ENCODE peak calls at places on chromosomes 6 and 20, in seven cellular contexts. X is mesendoderm, P is mesenchymal stem cell, Z is IMR-90, T is H9, B is H1, S is neuronal stem cell. H is an unnamed sample.
A peak's percentile ranks its signal among the peaks of the same experiment; 100 is the strongest.

GRCh38 chr6:137652961-137653697 is 158.9 kb upstream of the OLIG3 start:
- DNase-seq in X (no peak), P (no peak), Z (no peak), T (no peak), B (no peak), S (no peak), H (peak; percentile 83)

GRCh38 chr6:112330071-112330876 is 16.9 kb upstream of the RFPL4B start:
- DNase-seq in X (no peak), P (peak; percentile 15), Z (peak; percentile 38), T (no peak), B (no peak), S (no peak), H (peak; percentile 75)

GRCh38 chr20:35952480-35953410 is 1.6 kb downstream of the SCAND1 start:
- DNase-seq in X (peak; percentile 41), P (peak; percentile 58), Z (peak; percentile 66), T (no peak), B (no peak), S (no peak), H (peak; percentile 12)

GRCh38 chr20:10288954-10289646 is 70.5 kb downstream of the SNAP25 start:
- DNase-seq in X (no peak), P (no peak), Z (no peak), T (no peak), B (no peak), S (no peak), H (no peak)

GRCh38 chr20:53643031-53643832 is 49.6 kb upstream of the ZNF217 start:
- DNase-seq in X (peak; percentile 5), P (peak; percentile 84), Z (peak; percentile 80), T (no peak), B (no peak), S (no peak), H (peak; percentile 64)

GRCh38 chr6:11092654-11093053 is 980 bp upstream of the SMIM13 start:
- DNase-seq in X (no peak), P (no peak), Z (no peak), T (no peak), B (no peak), S (no peak), H (no peak)

GRCh38 chr20:21225215-21225947 is 77.8 kb upstream of the XRN2 start:
- DNase-seq in X (no peak), P (peak; percentile 12), Z (peak; percentile 44), T (no peak), B (no peak), S (no peak), H (no peak)

GRCh38 chr6:88916615-88917198 is 46.7 kb downstream of the RNGTT start:
- DNase-seq in X (no peak), P (no peak), Z (no peak), T (no peak), B (no peak), S (no peak), H (no peak)

GRCh38 chr6:104629826-104630225 is 229.9 kb downstream of the HACE1 start:
- DNase-seq in X (no peak), P (no peak), Z (no peak), T (no peak), B (no peak), S (no peak), H (peak; percentile 58)

GRCh38 chr6:18259675-18260447 is 4.5 kb downstream of the DEK start:
- DNase-seq in X (no peak), P (no peak), Z (peak; percentile 52), T (no peak), B (no peak), S (no peak), H (no peak)

GRCh38 chr6:23533954-23534725 is 591.9 kb upstream of the NRSN1 start:
- DNase-seq in X (no peak), P (no peak), Z (no peak), T (no peak), B (no peak), S (no peak), H (no peak)

DNA sequence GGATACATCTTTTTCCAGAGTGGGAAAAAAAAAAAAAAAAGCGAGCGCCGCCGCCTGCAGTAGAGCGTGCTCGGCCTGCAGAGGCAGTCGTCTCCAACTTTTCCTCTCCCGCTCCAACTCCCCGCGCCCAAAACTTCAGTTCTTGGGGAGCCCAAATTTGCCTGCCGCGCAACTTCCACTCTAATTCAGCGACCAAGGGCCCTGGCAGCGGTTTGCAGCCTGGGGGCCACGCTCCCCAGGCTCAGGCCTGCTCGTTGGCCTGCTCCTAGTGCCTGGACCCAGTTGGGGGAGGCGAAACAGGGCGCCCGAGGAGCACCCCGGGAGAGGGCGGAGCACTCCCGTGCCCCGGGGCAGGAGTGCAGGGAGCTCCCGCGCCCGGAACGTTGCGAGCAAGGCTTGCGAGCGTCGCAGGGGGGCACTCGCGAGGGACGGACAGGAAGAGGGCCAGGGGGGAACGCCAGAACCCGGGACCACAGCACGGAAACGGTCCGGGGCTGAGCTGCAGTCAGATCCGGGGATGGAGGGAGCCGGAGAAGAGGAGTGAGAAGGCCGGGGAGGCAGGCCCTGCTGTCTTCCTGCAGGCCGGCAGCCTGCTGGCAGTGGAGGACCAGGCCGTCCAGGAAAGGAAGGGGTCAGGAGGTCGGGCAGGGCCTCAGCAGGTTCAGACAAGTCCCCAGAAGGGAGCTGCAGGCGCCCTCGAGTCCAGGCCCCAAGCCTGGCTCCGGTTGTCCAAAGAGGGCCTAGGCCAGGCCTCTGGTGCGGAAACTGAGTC is at the start of gene STX16:
- DNase-seq in X (peak; percentile 97), P (peak; percentile 94), Z (peak; percentile 91), T (peak; percentile 90), B (peak; percentile 93), S (peak; percentile 94), H (peak; percentile 78)
- H3K4me1 ChIP-seq in X (no peaks in the 10 kb centered on the region), P (peaks cover 8% of the 10 kb centered on the region), Z (peaks cover 8% of the 10 kb centered on the region), T (peaks cover 2% of the 10 kb centered on the region), B (peaks cover 5% of the 10 kb centered on the region), S (peaks cover 3% of the 10 kb centered on the region), H (peaks cover 3% of the 10 kb centered on the region)

GRCh38 chr6:16751251-16751946 is 9.9 kb downstream of the ATXN1 start:
- DNase-seq in X (no peak), P (peak; percentile 32), Z (peak; percentile 53), T (no peak), B (no peak), S (no peak), H (no peak)
- H3K4ac ChIP-seq in X (no peak overlapping the region), P (no peak overlapping the region), Z (no peak overlapping the region), T (no peak overlapping the region), B (no peak overlapping the region), S (no peak overlapping the region), H (no peak overlapping the region)

GRCh38 chr6:166169549-166170421 is 2.1 kb upstream of the TBXT start:
- DNase-seq in X (peak; percentile 40), P (no peak), Z (no peak), T (peak; percentile 46), B (no peak), S (no peak), H (no peak)
- H3K4me1 ChIP-seq in X (peaks cover 20% of the 10 kb centered on the region), P (peaks cover 26% of the 10 kb centered on the region), Z (no peaks in the 10 kb centered on the region), T (no peaks in the 10 kb centered on the region), B (peaks cover 11% of the 10 kb centered on the region), S (peaks cover 17% of the 10 kb centered on the region), H (peaks cover 7% of the 10 kb centered on the region)

GRCh38 chr6:138655828-138656227 is 117.7 kb upstream of the CCDC28A start:
- DNase-seq in X (peak; percentile 46), P (no peak), Z (no peak), T (no peak), B (no peak), S (no peak), H (no peak)
- H3K4ac ChIP-seq in X (no peak overlapping the region), P (no peak overlapping the region), Z (peak overlapping the region; percentile 38), T (no peak overlapping the region), B (no peak overlapping the region), S (no peak overlapping the region), H (peak overlapping the region; percentile 15)

DNA sequence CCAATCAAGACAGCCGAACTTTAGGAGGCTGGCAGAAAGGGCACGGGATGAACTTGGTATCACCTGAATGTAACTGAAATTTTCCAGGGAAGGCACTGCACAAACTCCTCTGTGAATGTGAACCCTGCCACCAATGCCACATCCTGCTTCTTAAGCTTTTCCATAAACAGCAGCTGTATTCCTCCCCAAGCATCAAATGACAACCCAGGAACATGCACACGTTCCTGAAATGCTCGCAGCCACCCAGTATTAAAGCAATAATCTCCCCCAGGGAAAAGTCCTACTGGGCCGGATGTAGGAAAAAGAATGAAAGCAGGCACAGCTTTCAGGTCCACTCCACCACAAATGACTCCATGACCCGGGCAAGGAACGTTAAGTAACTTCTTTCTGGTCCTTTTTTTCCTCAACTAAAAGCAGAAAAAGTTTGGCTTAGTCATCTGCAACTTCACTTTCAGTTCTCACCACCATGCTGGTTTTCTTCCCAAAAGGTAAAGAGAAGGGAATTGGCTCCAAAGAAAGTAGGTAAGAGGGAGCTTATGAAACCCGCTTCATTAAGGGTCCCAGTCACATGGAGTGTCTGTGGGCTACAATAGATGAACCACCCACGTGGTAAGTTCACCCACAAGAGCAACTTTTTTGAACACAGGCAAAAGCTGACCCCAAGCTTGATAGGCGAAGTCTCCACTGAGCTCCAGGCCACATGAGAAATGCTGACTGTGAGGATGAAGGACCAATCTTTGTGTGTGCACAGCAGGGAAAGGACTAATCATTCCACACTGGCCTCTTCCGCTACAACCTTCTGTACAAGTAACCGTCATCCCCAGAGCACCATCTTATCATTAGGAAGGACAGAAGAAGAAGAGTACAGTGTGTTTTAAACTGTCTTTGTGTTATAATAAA is 90.1 kb downstream of the HIVEP2 start:
- DNase-seq in X (no peak), P (peak; percentile 68), Z (no peak), T (no peak), B (no peak), S (no peak), H (no peak)
- H3K4me1 ChIP-seq in X (no peaks in the 10 kb centered on the region), P (peaks cover 2% of the 10 kb centered on the region), Z (peaks cover 8% of the 10 kb centered on the region), T (peaks cover 8% of the 10 kb centered on the region), B (peaks cover 10% of the 10 kb centered on the region), S (peaks cover 6% of the 10 kb centered on the region), H (no peaks in the 10 kb centered on the region)

GRCh38 chr6:47934023-47934422 is 152.2 kb downstream of the OPN5 start:
- DNase-seq in X (peak; percentile 6), P (no peak), Z (no peak), T (no peak), B (no peak), S (no peak), H (no peak)

GRCh38 chr6:47932575-47932974 is 150.7 kb downstream of the OPN5 start:
- DNase-seq in X (no peak), P (no peak), Z (no peak), T (no peak), B (no peak), S (no peak), H (no peak)

GRCh38 chr6:47938411-47938810 is 156.6 kb downstream of the OPN5 start:
- DNase-seq in X (peak; percentile 11), P (no peak), Z (no peak), T (no peak), B (no peak), S (no peak), H (no peak)

GRCh38 chr6:47936820-47937219 is 155.0 kb downstream of the OPN5 start:
- DNase-seq in X (no peak), P (no peak), Z (no peak), T (no peak), B (no peak), S (no peak), H (no peak)
- H3K4ac ChIP-seq in X (no peak overlapping the region), P (no peak overlapping the region), Z (no peak overlapping the region), T (no peak overlapping the region), B (no peak overlapping the region), S (no peak overlapping the region), H (no peak overlapping the region)

GRCh38 chr6:109794201-109794926 is 103.3 kb downstream of the FIG4 start:
- DNase-seq in X (no peak), P (peak; percentile 66), Z (peak; percentile 88), T (no peak), B (no peak), S (no peak), H (no peak)
- H3K4me1 ChIP-seq in X (peaks cover 10% of the 10 kb centered on the region), P (peaks cover 5% of the 10 kb centered on the region), Z (peaks cover 15% of the 10 kb centered on the region), T (peaks cover 3% of the 10 kb centered on the region), B (peaks cover 6% of the 10 kb centered on the region), S (peaks cover 4% of the 10 kb centered on the region), H (peaks cover 2% of the 10 kb centered on the region)